ENCODE peak calls at places on chromosomes 7 and 10, in four cellular contexts. G, L, B and J are unnamed samples.

GRCh38 chr7:15317215-15317614 is 244.6 kb downstream of the AGMO start:
- DNase-seq in G (no peak), L (no peak), B (no peak), J (no peak)

GRCh38 chr7:55019329-55019690 is 493 bp downstream of the EGFR start:
- DNase-seq in G (peak), L (peak), B (peak), J (peak)

GRCh38 chr10:99366666-99367065 is 37.5 kb downstream of the CNNM1 start:
- DNase-seq in G (no peak), L (no peak), B (no peak), J (no peak)

GRCh38 chr10:48343106-48343505 is 36.6 kb downstream of the MAPK8 start:
- DNase-seq in G (no peak), L (no peak), B (no peak), J (no peak)

GRCh38 chr7:50207251-50207564 is 97.3 kb upstream of the IKZF1 start:
- DNase-seq in G (no peak), L (no peak), B (no peak), J (no peak)

GRCh38 chr7:2732959-2733584 is 45.1 kb downstream of the AMZ1 start:
- DNase-seq in G (peak), L (peak), B (peak), J (peak)

GRCh38 chr10:88820990-88821389 is 18.5 kb downstream of the LIPM start:
- DNase-seq in G (no peak), L (no peak), B (no peak), J (no peak)

GRCh38 chr10:99430116-99430450 is 341 bp downstream of the GOT1 start:
- DNase-seq in G (no peak), L (no peak), B (no peak), J (no peak)

GRCh38 chr10:52318136-52318810 is 4.2 kb downstream of the DKK1 start:
- DNase-seq in G (no peak), L (no peak), B (no peak), J (no peak)

GRCh38 chr7:148615085-148615750 is 24.7 kb downstream of the C7orf33 start:
- DNase-seq in G (no peak), L (no peak), B (no peak), J (no peak)

GRCh38 chr7:66542528-66543373 is 85.9 kb upstream of the KCTD7 start:
- DNase-seq in G (no peak), L (no peak), B (no peak), J (peak)

GRCh38 chr10:94277450-94277849 is 85.3 kb downstream of the NOC3L start:
- DNase-seq in G (no peak), L (no peak), B (no peak), J (no peak)

GRCh38 chr7:123594813-123595241 is 6.8 kb upstream of the ASB15 start:
- DNase-seq in G (peak), L (no peak), B (peak), J (no peak)

GRCh38 chr7:44144426-44144967 is 3.4 kb upstream of the MYL7 start:
- DNase-seq in G (no peak), L (no peak), B (no peak), J (no peak)

GRCh38 chr10:123863721-123864432 is 27.7 kb downstream of the CPXM2 start:
- DNase-seq in G (no peak), L (no peak), B (no peak), J (no peak)